ENCODE peak calls at places on chromosomes 13 and 19, in six cellular contexts. C is mucosa of gallbladder; S is stomach; V is effector memory CD4-positive, alpha-beta T cell; I is AG04450; X is psoas muscle. N is an unnamed sample.

GRCh38 chr19:38666662-38667448 is 19.4 kb downstream of the ACTN4 start:
- DNase-seq in C (no peak), S (no peak), V (peak; percentile 35), I (no peak), X (peak; percentile 49), N (no peak)

GRCh38 chr13:63490149-63490548 is 2074.5 kb upstream of the PCDH20 start:
- DNase-seq in C (no peak), S (no peak), V (no peak), I (no peak), X (no peak), N (no peak)

GRCh38 chr13:80599765-80600164 is 258.8 kb upstream of the SPRY2 start:
- DNase-seq in C (no peak), S (no peak), V (no peak), I (no peak), X (no peak), N (no peak)

GRCh38 chr19:51242881-51243280 is 8.0 kb upstream of the SIGLECL1 start:
- DNase-seq in C (no peak), S (no peak), V (no peak), I (no peak), X (no peak), N (no peak)

GRCh38 chr13:102558029-102558428 is 38.8 kb upstream of the TPP2 start:
- DNase-seq in C (no peak), S (no peak), V (no peak), I (no peak), X (no peak), N (no peak)

GRCh38 chr19:49682274-49682673 is 5.2 kb downstream of the PRMT1 start:
- DNase-seq in C (no peak), S (no peak), V (no peak), I (no peak), X (no peak), N (no peak)

GRCh38 chr13:33349996-33350826 is 64.7 kb upstream of the STARD13 start:
- DNase-seq in C (peak; percentile 44), S (peak; percentile 66), V (no peak), I (no peak), X (peak; percentile 61), N (peak; percentile 46)

GRCh38 chr19:47228937-47229673 is 1.9 kb downstream of the BBC3 start:
- DNase-seq in C (no peak), S (no peak), V (no peak), I (no peak), X (no peak), N (no peak)

GRCh38 chr19:38880882-38881609 is 3.0 kb upstream of the RINL start:
- DNase-seq in C (no peak), S (no peak), V (no peak), I (no peak), X (no peak), N (no peak)

GRCh38 chr19:5877427-5877826 is 7.1 kb upstream of the FUT5 start:
- DNase-seq in C (no peak), S (no peak), V (no peak), I (no peak), X (no peak), N (no peak)

GRCh38 chr19:50602496-50602895 is 34.3 kb upstream of the LRRC4B start:
- DNase-seq in C (no peak), S (no peak), V (no peak), I (no peak), X (no peak), N (no peak)

GRCh38 chr13:51912091-51912490 is 50.3 kb downstream of the CCDC70 start:
- DNase-seq in C (peak; percentile 39), S (peak; percentile 50), V (no peak), I (no peak), X (no peak), N (no peak)

GRCh38 chr19:40798223-40798996 is 581 bp upstream of the EGLN2 start:
- DNase-seq in C (peak; percentile 100), S (peak; percentile 100), V (peak; percentile 100), I (peak; percentile 99), X (peak; percentile 100), N (peak; percentile 100)

GRCh38 chr13:23443878-23444277 is 10.4 kb upstream of the SACS start:
- DNase-seq in C (no peak), S (no peak), V (no peak), I (no peak), X (no peak), N (no peak)

GRCh38 chr13:38821753-38822551 is 135.1 kb downstream of the FREM2 start:
- DNase-seq in C (no peak), S (no peak), V (no peak), I (no peak), X (no peak), N (no peak)

GRCh38 chr19:18433039-18433691 is 4.8 kb downstream of the ISYNA1 start:
- DNase-seq in C (no peak), S (no peak), V (no peak), I (no peak), X (no peak), N (no peak)

GRCh38 chr19:23415561-23416191 is 20.4 kb upstream of the ZNF91 start:
- DNase-seq in C (peak; percentile 48), S (no peak), V (no peak), I (no peak), X (no peak), N (no peak)

GRCh38 chr13:40356011-40356410 is 310.4 kb downstream of the FOXO1 start:
- DNase-seq in C (no peak), S (no peak), V (no peak), I (no peak), X (no peak), N (no peak)

GRCh38 chr13:21013682-21014038 is 47.7 kb downstream of the LATS2 start:
- DNase-seq in C (no peak), S (no peak), V (no peak), I (no peak), X (no peak), N (no peak)

GRCh38 chr13:73536865-73537264 is 478.1 kb downstream of the KLF5 start:
- DNase-seq in C (no peak), S (no peak), V (no peak), I (no peak), X (no peak), N (no peak)

GRCh38 chr13:99572921-99573320 is 71.6 kb downstream of the TM9SF2 start:
- DNase-seq in C (no peak), S (no peak), V (no peak), I (no peak), X (no peak), N (no peak)

GRCh38 chr13:77333521-77334083 is 6.7 kb upstream of the MYCBP2 start:
- DNase-seq in C (no peak), S (no peak), V (no peak), I (no peak), X (no peak), N (no peak)

GRCh38 chr19:29535432-29535831 is 9.6 kb downstream of the VSTM2B start:
- DNase-seq in C (no peak), S (peak; percentile 11), V (no peak), I (no peak), X (no peak), N (no peak)

GRCh38 chr13:110226051-110226562 is 80.8 kb downstream of the COL4A1 start:
- DNase-seq in C (no peak), S (no peak), V (no peak), I (no peak), X (no peak), N (no peak)

GRCh38 chr13:91111476-91112190 is 235.9 kb upstream of the MIR17HG start:
- DNase-seq in C (no peak), S (no peak), V (no peak), I (no peak), X (no peak), N (no peak)

GRCh38 chr13:67223024-67223423 is 7.1 kb downstream of the PCDH9 start:
- DNase-seq in C (no peak), S (no peak), V (no peak), I (no peak), X (no peak), N (no peak)

GRCh38 chr13:25806304-25806974 is 245.4 kb downstream of the SHISA2 start:
- DNase-seq in C (no peak), S (no peak), V (no peak), I (no peak), X (no peak), N (no peak)

GRCh38 chr19:48900477-48901452 is 653 bp downstream of the NUCB1 start:
- DNase-seq in C (no peak), S (no peak), V (no peak), I (no peak), X (no peak), N (no peak)

GRCh38 chr19:47598407-47599349 is 10.3 kb upstream of the BICRA start:
- DNase-seq in C (peak; percentile 64), S (peak; percentile 41), V (no peak), I (peak; percentile 89), X (peak; percentile 56), N (no peak)

GRCh38 chr13:84902243-84902642 is 897.0 kb downstream of the SLITRK6 start:
- DNase-seq in C (no peak), S (no peak), V (no peak), I (no peak), X (no peak), N (no peak)

GRCh38 chr19:8506402-8506957 is 4.0 kb upstream of the PRAM1 start:
- DNase-seq in C (no peak), S (no peak), V (no peak), I (no peak), X (no peak), N (no peak)

GRCh38 chr19:58581227-58582141 is 8.3 kb upstream of the MZF1 start:
- DNase-seq in C (peak; percentile 89), S (peak; percentile 89), V (peak; percentile 78), I (peak; percentile 74), X (peak; percentile 87), N (peak; percentile 90)